ENCODE peak calls at places on chromosomes 1 and 21, in six cellular contexts. V, F, S, J, M and Z are unnamed samples.

GRCh38 chr1:76677775-76678405 is 189.4 kb upstream of the ST6GALNAC5 start:
- DNase-seq in V (no peak), F (no peak), S (no peak), J (no peak), M (no peak), Z (no peak)

GRCh38 chr1:246709196-246709595 is 15.0 kb upstream of the SCCPDH start:
- DNase-seq in V (no peak), F (no peak), S (no peak), J (no peak), M (no peak), Z (no peak)

GRCh38 chr1:2413495-2414296 is 1.3 kb upstream of the PEX10 start:
- DNase-seq in V (no peak), F (peak), S (peak), J (no peak), M (no peak), Z (no peak)

GRCh38 chr1:96651517-96651916 is 70.1 kb upstream of the PTBP2 start:
- DNase-seq in V (no peak), F (no peak), S (peak), J (no peak), M (no peak), Z (no peak)

GRCh38 chr1:93615201-93616150 is 66.2 kb downstream of the BCAR3 start:
- DNase-seq in V (peak), F (peak), S (peak), J (peak), M (peak), Z (peak)

GRCh38 chr1:206141996-206142395 is 24.8 kb upstream of the AVPR1B start:
- DNase-seq in V (no peak), F (no peak), S (no peak), J (no peak), M (no peak), Z (no peak)

GRCh38 chr1:155794605-155795265 is 62.3 kb downstream of the GON4L start:
- DNase-seq in V (no peak), F (no peak), S (no peak), J (no peak), M (no peak), Z (no peak)

GRCh38 chr1:76607712-76608111 is 259.6 kb upstream of the ST6GALNAC5 start:
- DNase-seq in V (no peak), F (no peak), S (no peak), J (no peak), M (no peak), Z (no peak)

GRCh38 chr1:94705755-94706154 is 114.4 kb upstream of the SLC44A3 start:
- DNase-seq in V (no peak), F (no peak), S (no peak), J (no peak), M (no peak), Z (no peak)

GRCh38 chr1:113812661-113813135 is 422 bp upstream of the RSBN1 start:
- DNase-seq in V (no peak), F (no peak), S (no peak), J (no peak), M (peak), Z (no peak)

GRCh38 chr1:2949966-2950925 is 71.0 kb upstream of the ACTRT2 start:
- DNase-seq in V (no peak), F (no peak), S (no peak), J (no peak), M (no peak), Z (no peak)

GRCh38 chr1:235391879-235392278 is 24.7 kb downstream of the TBCE start:
- DNase-seq in V (no peak), F (no peak), S (no peak), J (no peak), M (no peak), Z (no peak)

GRCh38 chr1:111489604-111490003 is 13.8 kb downstream of the ADORA3 start:
- DNase-seq in V (no peak), F (no peak), S (no peak), J (peak), M (no peak), Z (no peak)

GRCh38 chr1:98327151-98327918 is 334.2 kb upstream of the SNX7 start:
- DNase-seq in V (no peak), F (no peak), S (peak), J (peak), M (no peak), Z (no peak)

GRCh38 chr1:177439301-177439700 is 268.5 kb downstream of the BRINP2 start:
- DNase-seq in V (peak), F (peak), S (no peak), J (no peak), M (no peak), Z (peak)

GRCh38 chr21:19286901-19287300 is 883.3 kb upstream of the TMPRSS15 start:
- DNase-seq in V (no peak), F (no peak), S (no peak), J (no peak), M (no peak), Z (no peak)

GRCh38 chr1:161113915-161114314 is 3.9 kb downstream of the PFDN2 start:
- DNase-seq in V (no peak), F (no peak), S (no peak), J (no peak), M (no peak), Z (no peak)

GRCh38 chr21:33313183-33313582 is 11.6 kb upstream of the IFNAR1 start:
- DNase-seq in V (no peak), F (no peak), S (no peak), J (no peak), M (no peak), Z (no peak)

GRCh38 chr1:95043141-95043980 is 29.4 kb downstream of the ALG14 start:
- DNase-seq in V (peak), F (peak), S (peak), J (peak), M (peak), Z (peak)

GRCh38 chr1:220528679-220529529 is 968 bp downstream of the MARK1 start:
- DNase-seq in V (peak), F (no peak), S (peak), J (no peak), M (peak), Z (peak)

GRCh38 chr1:203104789-203105188 is 19.0 kb upstream of the MYOG start:
- DNase-seq in V (no peak), F (no peak), S (no peak), J (no peak), M (no peak), Z (no peak)
- TF ChIP-seq CTCF in V (no peak), F (no peak), S (no peak), J (no peak), M (no peak), Z (no peak)

GRCh38 chr1:4741876-4742423 is 87.5 kb downstream of the AJAP1 start:
- DNase-seq in V (no peak), F (no peak), S (no peak), J (no peak), M (no peak), Z (no peak)
- TF ChIP-seq CTCF in V (no peak), F (no peak), S (peak), J (no peak), M (no peak), Z (no peak)

GRCh38 chr1:231393668-231394067 is 28.4 kb downstream of the EGLN1 start:
- DNase-seq in V (no peak), F (no peak), S (no peak), J (no peak), M (no peak), Z (no peak)
- TF ChIP-seq CTCF in V (no peak), F (no peak), S (no peak), J (no peak), M (no peak), Z (no peak)

GRCh38 chr1:15197591-15198447 is 44.3 kb downstream of the TMEM51 start:
- DNase-seq in V (no peak), F (no peak), S (no peak), J (no peak), M (no peak), Z (no peak)

GRCh38 chr1:15198684-15199083 is 45.1 kb downstream of the TMEM51 start:
- DNase-seq in V (no peak), F (no peak), S (no peak), J (no peak), M (no peak), Z (no peak)

GRCh38 chr1:15196807-15197530 is 43.4 kb downstream of the TMEM51 start:
- DNase-seq in V (peak), F (no peak), S (peak), J (no peak), M (no peak), Z (peak)

GRCh38 chr1:15195420-15196052 is 42.0 kb downstream of the TMEM51 start:
- DNase-seq in V (peak), F (peak), S (no peak), J (no peak), M (no peak), Z (peak)

DNA sequence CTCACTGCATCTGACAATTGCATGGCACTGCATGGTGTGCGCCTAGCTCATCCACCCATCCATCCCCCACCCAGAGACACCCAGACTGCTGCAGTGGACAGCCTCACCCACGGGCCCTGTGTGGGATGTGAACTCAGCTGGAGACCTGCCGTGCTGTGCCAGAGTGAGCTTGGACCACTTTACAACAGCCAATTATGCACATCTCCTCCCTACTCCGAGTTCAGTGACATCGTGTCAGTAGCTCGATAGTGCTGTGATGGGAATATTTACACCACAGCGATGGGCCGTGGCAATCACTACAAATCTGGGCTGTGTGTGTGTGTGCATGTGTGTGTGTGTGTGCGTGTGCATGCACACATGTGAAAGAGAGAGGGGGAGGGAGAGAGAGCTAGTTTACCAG is 42.5 kb downstream of the TMEM51 start:
- DNase-seq in V (no peak), F (no peak), S (no peak), J (no peak), M (no peak), Z (no peak)
- TF ChIP-seq CTCF in V (no peak), F (no peak), S (no peak), J (no peak), M (no peak), Z (no peak)

GRCh38 chr1:116360435-116361173 is 12.4 kb upstream of the ATP1A1 start:
- DNase-seq in V (peak), F (peak), S (no peak), J (no peak), M (no peak), Z (peak)
- TF ChIP-seq CTCF in V (peak), F (peak), S (no peak), J (peak), M (peak), Z (peak)

DNA sequence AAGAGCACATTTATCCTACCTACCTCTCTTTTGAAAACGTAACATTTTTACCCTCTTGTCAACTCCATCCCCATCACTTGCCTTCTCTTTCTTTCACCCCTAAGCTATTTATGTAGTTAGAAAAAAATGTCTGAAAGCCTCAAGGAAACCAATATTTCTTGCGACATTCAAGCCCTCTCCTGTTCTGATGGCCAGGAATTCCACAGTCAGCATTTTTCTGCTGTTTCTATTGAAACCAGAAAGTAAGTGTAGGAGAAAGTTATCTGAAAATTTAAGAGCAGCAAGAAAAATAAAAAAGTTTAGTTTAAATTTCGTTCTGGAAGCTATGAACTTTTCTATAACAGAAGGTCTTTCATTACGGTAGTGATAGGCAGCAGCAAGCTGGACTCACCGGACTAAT is 247.6 kb upstream of the PBX1 start:
- DNase-seq in V (no peak), F (no peak), S (no peak), J (no peak), M (no peak), Z (no peak)
- TF ChIP-seq CTCF in V (no peak), F (no peak), S (no peak), J (no peak), M (no peak), Z (no peak)

DNA sequence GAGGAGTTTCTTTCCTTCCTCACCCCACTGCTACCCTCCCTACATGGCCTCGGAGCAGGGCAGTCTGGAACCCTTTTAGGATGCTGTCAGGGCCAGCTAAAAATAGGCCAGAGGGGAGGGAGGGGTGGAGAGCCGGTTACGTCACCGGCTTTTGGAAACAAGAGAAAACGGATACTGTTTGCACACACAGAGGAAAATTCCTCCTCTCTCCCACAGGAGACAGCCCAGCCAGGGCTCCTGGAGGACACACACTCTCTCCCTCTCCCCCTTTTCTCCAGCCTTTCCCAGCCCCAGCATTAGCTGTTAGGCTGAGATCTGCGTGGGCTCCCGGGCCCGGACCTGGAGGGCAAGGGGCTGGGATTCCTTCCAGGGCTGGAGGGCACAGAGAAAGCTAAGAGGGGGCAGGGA is 20.0 kb upstream of the ALDH4A1 start:
- DNase-seq in V (peak), F (peak), S (no peak), J (peak), M (no peak), Z (peak)
- TF ChIP-seq CTCF in V (no peak), F (no peak), S (no peak), J (no peak), M (no peak), Z (no peak)

DNA sequence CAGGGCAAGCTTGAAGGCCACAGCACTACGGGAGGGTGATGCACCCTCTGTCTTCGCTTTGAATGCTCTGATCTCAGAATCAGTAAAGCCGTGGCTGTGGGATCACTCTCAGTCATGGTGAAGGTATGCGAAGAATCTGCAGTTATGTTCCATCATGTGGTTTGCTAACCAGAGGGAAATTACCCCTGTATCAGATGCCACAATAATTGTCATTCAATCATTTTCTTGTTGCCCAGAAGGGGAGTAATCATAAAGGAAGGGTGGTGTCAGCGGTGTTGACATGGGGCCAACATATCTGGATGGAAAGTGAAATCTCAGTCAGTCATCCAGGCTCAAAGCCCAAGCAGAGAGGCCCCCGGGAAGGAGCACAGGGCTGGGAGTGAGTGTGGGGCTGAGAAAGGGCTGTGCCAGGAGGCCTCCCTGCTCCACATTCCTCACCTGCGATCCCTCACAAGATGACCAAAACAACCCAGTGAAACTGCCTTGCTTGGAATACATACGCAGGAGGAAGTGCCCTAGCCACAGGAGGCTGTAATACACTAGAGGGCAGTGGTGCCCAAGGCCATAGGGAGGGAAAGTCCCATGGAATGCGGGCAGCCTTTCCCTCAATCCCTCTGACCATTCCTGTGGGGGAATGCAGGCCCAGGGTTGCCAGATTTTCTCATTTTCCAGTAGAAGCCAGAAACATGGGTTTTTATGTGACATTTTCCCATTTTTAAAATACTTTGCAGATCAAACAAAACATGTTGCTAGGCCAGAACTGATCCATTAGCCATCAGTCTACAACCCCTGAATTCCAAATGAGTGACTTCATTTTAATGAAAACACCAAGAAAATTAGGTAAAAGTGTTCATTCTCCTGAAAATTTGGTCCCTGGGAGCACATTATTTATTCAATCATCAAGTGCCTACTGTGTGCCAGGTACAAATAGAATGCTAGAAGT is 95.7 kb upstream of the VANGL1 start:
- DNase-seq in V (peak), F (peak), S (peak), J (peak), M (no peak), Z (peak)
- TF ChIP-seq CTCF in V (peak), F (peak), S (peak), J (peak), M (peak), Z (peak)

DNA sequence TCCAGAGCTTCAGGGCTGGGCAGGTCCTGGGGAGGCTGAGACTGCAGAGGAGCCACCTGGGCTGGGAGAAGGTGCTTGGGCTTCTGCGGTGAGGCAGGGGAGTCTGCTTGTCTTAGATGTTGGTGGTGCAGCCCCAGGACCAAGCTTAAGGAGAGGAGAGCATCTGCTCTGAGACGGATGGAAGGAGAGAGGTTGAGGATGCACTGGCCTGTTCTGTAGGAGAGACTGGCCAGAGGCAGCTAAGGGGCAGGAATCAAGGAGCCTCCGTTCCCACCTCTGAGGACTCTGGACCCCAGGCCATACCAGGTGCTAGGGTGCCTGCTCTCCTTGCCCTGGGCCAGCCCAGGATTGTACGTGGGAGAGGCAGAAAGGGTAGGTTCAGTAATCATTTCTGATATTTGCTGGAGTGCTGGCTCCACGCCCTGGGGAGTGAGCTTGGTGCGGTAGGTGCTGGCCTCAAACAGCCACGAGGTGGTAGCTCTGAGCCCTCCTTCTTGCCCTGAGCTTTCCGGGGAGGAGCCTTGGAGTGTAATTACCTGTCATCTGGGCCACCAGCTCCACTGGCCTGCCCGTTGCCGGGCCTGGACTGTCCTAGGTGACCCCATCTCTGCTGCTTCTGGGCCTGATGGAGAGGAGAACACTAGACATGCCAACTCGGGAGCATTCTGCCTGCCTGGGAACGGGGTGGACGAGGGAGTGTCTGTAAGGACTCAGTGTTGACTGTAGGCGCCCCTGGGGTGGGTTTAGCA is 9.3 kb downstream of the MYBPH start:
- DNase-seq in V (peak), F (peak), S (peak), J (no peak), M (peak), Z (peak)
- TF ChIP-seq CTCF in V (peak), F (peak), S (peak), J (no peak), M (peak), Z (peak)